ENCODE peak calls at places on chromosome X, in seven cellular contexts. T is NCI-H1417, D is SW 1271, L is colonic mucosa, X is suprapubic skin, Y is M059J, Q is frontal cortex. G is an unnamed sample.

GRCh38 chrX:17032351-17032750 is 85.9 kb downstream of the REPS2 start:
- DNase-seq in T (no peak), D (no peak), L (no peak), X (no peak), Y (peak), Q (no peak), G (no peak)

GRCh38 chrX:38636949-38637819 is 75.8 kb downstream of the TSPAN7 start:
- DNase-seq in T (no peak), D (no peak), L (no peak), X (no peak), Y (peak), Q (no peak), G (no peak)

GRCh38 chrX:40632199-40632598 is 9.0 kb downstream of the MPC1L start:
- DNase-seq in T (no peak), D (no peak), L (no peak), X (no peak), Y (no peak), Q (no peak), G (no peak)

GRCh38 chrX:20437678-20438077 is 171.0 kb upstream of the RPS6KA3 start:
- DNase-seq in T (no peak), D (no peak), L (no peak), X (no peak), Y (no peak), Q (no peak), G (no peak)

GRCh38 chrX:15059488-15059887 is 186.3 kb downstream of the MOSPD2 start:
- DNase-seq in T (no peak), D (no peak), L (no peak), X (no peak), Y (peak), Q (no peak), G (no peak)

GRCh38 chrX:154890990-154891639 is 5.0 kb downstream of the F8A1 start:
- DNase-seq in T (peak), D (no peak), L (no peak), X (no peak), Y (peak), Q (no peak), G (no peak)

GRCh38 chrX:68723491-68724155 is 76.2 kb downstream of the STARD8 start:
- DNase-seq in T (no peak), D (no peak), L (no peak), X (no peak), Y (no peak), Q (no peak), G (no peak)

GRCh38 chrX:148960060-148960459 is 459.6 kb downstream of the AFF2 start:
- DNase-seq in T (no peak), D (no peak), L (no peak), X (no peak), Y (peak), Q (no peak), G (no peak)

GRCh38 chrX:24493740-24494543 is 28.9 kb downstream of the PDK3 start:
- DNase-seq in T (peak), D (no peak), L (no peak), X (no peak), Y (no peak), Q (no peak), G (no peak)

GRCh38 chrX:38799995-38800394 is 1.3 kb upstream of the MID1IP1 start:
- DNase-seq in T (no peak), D (no peak), L (no peak), X (no peak), Y (no peak), Q (no peak), G (no peak)

GRCh38 chrX:71846429-71846828 is 64.2 kb upstream of the NHSL2 start:
- DNase-seq in T (no peak), D (no peak), L (no peak), X (no peak), Y (peak), Q (no peak), G (no peak)

GRCh38 chrX:153565996-153566580 is 32.9 kb downstream of the CCNQ start:
- DNase-seq in T (no peak), D (no peak), L (no peak), X (no peak), Y (no peak), Q (no peak), G (no peak)

GRCh38 chrX:51891821-51892551 is 1.4 kb upstream of the MAGED1 start:
- DNase-seq in T (peak), D (no peak), L (no peak), X (no peak), Y (peak), Q (no peak), G (peak)

GRCh38 chrX:130778773-130779172 is 124.2 kb downstream of the ENOX2 start:
- DNase-seq in T (no peak), D (no peak), L (no peak), X (no peak), Y (peak), Q (no peak), G (no peak)

GRCh38 chrX:153245288-153245731 is 66.2 kb downstream of the MAGEA1 start:
- DNase-seq in T (no peak), D (no peak), L (no peak), X (no peak), Y (peak), Q (no peak), G (no peak)

GRCh38 chrX:151476597-151476996 is 79.6 kb downstream of the VMA21 start:
- DNase-seq in T (no peak), D (no peak), L (no peak), X (no peak), Y (no peak), Q (no peak), G (no peak)

GRCh38 chrX:153495903-153496629 is 1.3 kb downstream of the BGN start:
- DNase-seq in T (no peak), D (no peak), L (no peak), X (no peak), Y (no peak), Q (no peak), G (no peak)

GRCh38 chrX:77779695-77780094 is 6.3 kb downstream of the ATRX start:
- DNase-seq in T (no peak), D (no peak), L (no peak), X (no peak), Y (no peak), Q (no peak), G (no peak)

GRCh38 chrX:26788402-26788998 is 572.5 kb downstream of the MAGEB5 start:
- DNase-seq in T (no peak), D (no peak), L (no peak), X (no peak), Y (no peak), Q (no peak), G (no peak)

GRCh38 chrX:104432321-104432720 is 133.7 kb upstream of the IL1RAPL2 start:
- DNase-seq in T (peak), D (no peak), L (peak), X (no peak), Y (no peak), Q (no peak), G (no peak)

GRCh38 chrX:150690126-150690525 is 3.1 kb upstream of the MTMR1 start:
- DNase-seq in T (no peak), D (peak), L (no peak), X (no peak), Y (peak), Q (no peak), G (no peak)

GRCh38 chrX:69177511-69178162 is 12.4 kb upstream of the PJA1 start:
- DNase-seq in T (no peak), D (no peak), L (no peak), X (no peak), Y (no peak), Q (no peak), G (no peak)

GRCh38 chrX:154458954-154459829 is 1.1 kb downstream of the PLXNA3 start:
- DNase-seq in T (peak), D (peak), L (peak), X (no peak), Y (peak), Q (no peak), G (peak)

GRCh38 chrX:69387559-69388487 is 116.3 kb upstream of the NALF2 start:
- DNase-seq in T (peak), D (peak), L (peak), X (no peak), Y (peak), Q (peak), G (peak)

GRCh38 chrX:111823068-111823467 is 52.9 kb upstream of the TRPC5OS start:
- DNase-seq in T (peak), D (no peak), L (no peak), X (no peak), Y (peak), Q (no peak), G (no peak)

GRCh38 chrX:468979-469378 is 82.3 kb upstream of the PPP2R3B start:
- DNase-seq in T (no peak), D (no peak), L (no peak), X (no peak), Y (no peak), Q (no peak), G (no peak)

GRCh38 chrX:2401590-2402360 is 99.0 kb downstream of the DHRSX start:
- DNase-seq in T (no peak), D (no peak), L (no peak), X (peak), Y (peak), Q (peak), G (peak)